ENCODE peak calls at places on chromosome 2, in four cellular contexts. I, W, P and M are unnamed samples.
A peak's percentile ranks its signal among the peaks of the same experiment; 100 is the strongest.

GRCh38 chr2:66305714-66306113 is 129.2 kb upstream of the MEIS1 start:
- DNase-seq in I (no peak), W (peak; percentile 75), P (no peak), M (peak; percentile 80)

GRCh38 chr2:32061973-32062861 is 1.1 kb upstream of the SPAST start:
- DNase-seq in I (no peak), W (peak; percentile 74), P (peak; percentile 58), M (peak; percentile 69)

GRCh38 chr2:131029812-131030211 is 63.4 kb downstream of the FAM168B start:
- DNase-seq in I (no peak), W (no peak), P (no peak), M (peak; percentile 47)

GRCh38 chr2:210445116-210445707 is 31.3 kb downstream of the LANCL1 start:
- DNase-seq in I (no peak), W (no peak), P (no peak), M (no peak)

GRCh38 chr2:241890524-241891235 is 21.2 kb downstream of the RTP5 start:
- DNase-seq in I (no peak), W (no peak), P (no peak), M (no peak)

GRCh38 chr2:223641062-223641461 is 38.9 kb upstream of the SCG2 start:
- DNase-seq in I (no peak), W (no peak), P (no peak), M (no peak)

GRCh38 chr2:177535000-177535399 is 142.4 kb downstream of the AGPS start:
- DNase-seq in I (no peak), W (no peak), P (no peak), M (no peak)

GRCh38 chr2:196546151-196546919 is 93.2 kb upstream of the CCDC150 start:
- DNase-seq in I (no peak), W (no peak), P (no peak), M (no peak)

GRCh38 chr2:31170071-31170698 is 31.9 kb upstream of the GALNT14 start:
- DNase-seq in I (peak; percentile 15), W (peak; percentile 51), P (no peak), M (peak; percentile 64)

GRCh38 chr2:231393149-231394131 is 2.1 kb upstream of the B3GNT7 start:
- DNase-seq in I (no peak), W (no peak), P (no peak), M (no peak)

GRCh38 chr2:102708847-102709559 is 52.8 kb upstream of the TMEM182 start:
- DNase-seq in I (no peak), W (no peak), P (no peak), M (no peak)

GRCh38 chr2:131419447-131419846 is 55.5 kb upstream of the RAB6D start:
- DNase-seq in I (no peak), W (no peak), P (peak; percentile 15), M (no peak)

GRCh38 chr2:234368861-234369261 is 128.0 kb downstream of the ARL4C start:
- DNase-seq in I (peak; percentile 21), W (no peak), P (no peak), M (no peak)

GRCh38 chr2:5984946-5985345 is 292.8 kb downstream of the SOX11 start:
- DNase-seq in I (no peak), W (no peak), P (no peak), M (no peak)

GRCh38 chr2:81852651-81853050 is 1548.1 kb upstream of the LRRTM1 start:
- DNase-seq in I (no peak), W (no peak), P (no peak), M (no peak)

GRCh38 chr2:169276045-169276444 is 86.3 kb downstream of the LRP2 start:
- DNase-seq in I (no peak), W (no peak), P (no peak), M (no peak)

GRCh38 chr2:219186754-219187456 is 8.8 kb downstream of the RETREG2 start:
- DNase-seq in I (no peak), W (no peak), P (no peak), M (no peak)

GRCh38 chr2:157758586-157758985 is 117.5 kb downstream of the ACVR1 start:
- DNase-seq in I (no peak), W (no peak), P (no peak), M (no peak)

GRCh38 chr2:130877258-130877657 is 40.5 kb downstream of the ARHGEF4 start:
- DNase-seq in I (no peak), W (no peak), P (no peak), M (no peak)

GRCh38 chr2:178550352-178550751 is 70.1 kb downstream of the PLEKHA3 start:
- DNase-seq in I (no peak), W (no peak), P (no peak), M (no peak)

GRCh38 chr2:11182951-11183350 is 27.7 kb downstream of the SLC66A3 start:
- DNase-seq in I (no peak), W (no peak), P (no peak), M (no peak)

GRCh38 chr2:68913359-68913758 is 39.3 kb downstream of the GKN2 start:
- DNase-seq in I (no peak), W (no peak), P (no peak), M (no peak)

GRCh38 chr2:118805061-118805690 is 42.3 kb downstream of the EN1 start:
- DNase-seq in I (no peak), W (no peak), P (no peak), M (no peak)

GRCh38 chr2:234111523-234111922 is 61.0 kb downstream of the SPP2 start:
- DNase-seq in I (no peak), W (no peak), P (no peak), M (no peak)

GRCh38 chr2:222547108-222547507 is 108.8 kb downstream of the FARSB start:
- DNase-seq in I (no peak), W (no peak), P (no peak), M (no peak)

GRCh38 chr2:29267710-29268109 is 152.5 kb downstream of the CLIP4 start:
- DNase-seq in I (no peak), W (no peak), P (no peak), M (no peak)

GRCh38 chr2:66478729-66479316 is 43.9 kb downstream of the MEIS1 start:
- DNase-seq in I (no peak), W (no peak), P (no peak), M (no peak)

GRCh38 chr2:188292446-188293239 is 969 bp downstream of the GULP1 start:
- DNase-seq in I (no peak), W (peak; percentile 64), P (peak; percentile 80), M (peak; percentile 84)

GRCh38 chr2:54370405-54371104 is 85.6 kb upstream of the SPTBN1 start:
- DNase-seq in I (no peak), W (peak; percentile 74), P (no peak), M (no peak)

GRCh38 chr2:28855193-28855592 is 14.9 kb downstream of the TRMT61B start:
- DNase-seq in I (no peak), W (no peak), P (no peak), M (no peak)

GRCh38 chr2:169363570-169364150 is 1.3 kb upstream of the LRP2 start:
- DNase-seq in I (no peak), W (peak; percentile 6), P (no peak), M (no peak)

GRCh38 chr2:190217616-190218015 is 102.0 kb downstream of the HIBCH start:
- DNase-seq in I (no peak), W (no peak), P (no peak), M (no peak)

GRCh38 chr2:31654241-31654640 is 73.5 kb upstream of the SRD5A2 start:
- DNase-seq in I (no peak), W (peak; percentile 29), P (no peak), M (no peak)

GRCh38 chr2:73006969-73007710 is 64.4 kb downstream of the SFXN5 start:
- DNase-seq in I (no peak), W (no peak), P (no peak), M (peak; percentile 26)

GRCh38 chr2:207163053-207163814 is 2.5 kb downstream of the KLF7 start:
- DNase-seq in I (no peak), W (no peak), P (peak; percentile 30), M (no peak)

GRCh38 chr2:1793001-1793867 is 48.9 kb upstream of the PXDN start:
- DNase-seq in I (no peak), W (no peak), P (no peak), M (no peak)

GRCh38 chr2:196259507-196260481 is 88.4 kb upstream of the STK17B start:
- DNase-seq in I (no peak), W (no peak), P (no peak), M (no peak)

GRCh38 chr2:172811027-172811426 is 75.4 kb downstream of the RAPGEF4 start:
- DNase-seq in I (no peak), W (no peak), P (no peak), M (no peak)

GRCh38 chr2:162146906-162147305 is 5.1 kb downstream of the GCG start:
- DNase-seq in I (no peak), W (no peak), P (no peak), M (no peak)

DNA sequence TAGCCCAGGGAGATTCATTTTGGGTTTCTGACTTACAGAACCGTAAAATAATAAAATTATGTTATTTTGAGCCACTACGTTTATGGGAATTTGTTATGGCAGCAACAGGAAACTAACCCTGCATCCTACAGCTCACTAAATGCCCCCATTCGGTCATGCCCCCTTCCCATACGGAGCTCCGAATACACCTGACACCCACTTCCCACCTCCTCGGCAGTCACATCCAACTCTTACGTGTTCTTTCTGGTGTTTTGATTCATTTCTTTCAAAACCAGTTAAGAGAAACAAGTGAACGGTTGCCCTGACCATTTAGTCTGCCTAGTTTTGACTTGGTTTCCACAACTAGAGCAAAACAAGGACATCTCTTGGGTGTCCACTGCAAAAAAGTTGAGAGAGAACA is 19.7 kb downstream of the EIPR1 start:
- DNase-seq in I (no peak), W (no peak), P (no peak), M (no peak)
- H3K27ac ChIP-seq in I (no peak overlapping the region), W (no peak overlapping the region), P (no peak overlapping the region), M (no peak overlapping the region)

DNA sequence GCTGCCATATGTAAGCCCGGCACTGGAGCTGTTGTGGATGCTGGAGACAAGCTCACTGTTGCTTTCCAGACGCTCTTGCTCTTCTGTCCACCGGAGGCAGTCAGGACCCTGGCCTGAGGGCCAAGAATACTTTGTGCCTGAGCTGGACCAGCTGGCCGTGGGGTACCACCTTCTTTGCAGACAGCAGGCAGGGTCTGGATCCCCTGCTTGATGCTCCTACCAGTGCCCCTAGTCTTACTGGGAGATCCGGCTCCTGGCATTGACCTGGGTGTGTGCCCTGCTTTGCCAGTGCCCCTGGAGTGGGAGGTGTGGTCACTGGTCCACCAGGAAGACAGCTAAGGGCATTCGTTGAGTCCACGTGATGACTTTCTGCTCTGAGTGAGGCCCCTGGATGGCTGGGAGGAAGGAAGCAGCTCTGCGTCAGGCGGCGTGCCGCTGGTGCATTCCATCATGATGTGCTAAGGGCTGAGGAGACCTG is 59.3 kb downstream of the LRRFIP1 start:
- DNase-seq in I (no peak), W (no peak), P (no peak), M (no peak)
- H3K4me1 ChIP-seq in I (peaks cover 52% of the 10 kb centered on the region), W (peaks cover 57% of the 10 kb centered on the region), P (no peaks in the 10 kb centered on the region), M (peaks cover 65% of the 10 kb centered on the region)

DNA sequence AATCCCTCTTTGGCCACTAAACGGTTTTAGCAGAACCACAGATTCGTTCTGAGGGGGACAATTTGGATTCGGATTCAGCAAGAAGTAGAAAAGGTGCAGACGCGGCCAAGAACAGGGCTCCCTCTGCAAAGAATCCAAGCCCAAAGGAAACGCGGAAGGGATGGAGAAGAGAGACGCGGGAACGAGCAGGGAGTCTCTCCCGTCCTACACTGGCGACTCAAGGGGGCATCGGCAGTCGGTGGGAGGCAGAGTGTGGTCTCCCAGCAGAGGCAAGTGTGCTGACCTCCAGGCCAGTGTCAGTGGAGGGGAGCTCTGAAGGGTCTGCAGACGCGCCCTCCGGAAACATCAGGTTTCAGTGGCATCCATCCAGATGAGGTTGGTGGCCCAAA is 1.1 kb downstream of the TMEM163 start:
- DNase-seq in I (no peak), W (no peak), P (no peak), M (no peak)
- H3K4me3 ChIP-seq in I (peak overlapping the region; percentile 41), W (peak overlapping the region; percentile 36), P (no peak overlapping the region), M (peak overlapping the region; percentile 47)

GRCh38 chr2:239814136-239814916 is 210.8 kb downstream of the NDUFA10 start:
- DNase-seq in I (no peak), W (no peak), P (no peak), M (no peak)
- H3K27ac ChIP-seq in I (no peak overlapping the region), W (peak overlapping the region; percentile 35), P (no peak overlapping the region), M (peak overlapping the region; percentile 52)